ENCODE peak calls at places on chromosome 6, in six cellular contexts. X is islet precursor cell; G is EH; Y is effector CD4-positive, alpha-beta T cell; B is RPMI7951; A is iPS-NIHi11. E is an unnamed sample.

GRCh38 chr6:165742047-165742446 is 79.0 kb upstream of the PDE10A start:
- DNase-seq in G (no peak), X (no peak), A (no peak), B (no peak), Y (no peak), E (no peak)

GRCh38 chr6:145406733-145407256 is 328.5 kb downstream of the EPM2A start:
- DNase-seq in A (no peak), Y (no peak), X (no peak), G (no peak), B (no peak), E (peak)

GRCh38 chr6:136371951-136372350 is 82.3 kb upstream of the BCLAF1 start:
- DNase-seq in B (peak), G (no peak), A (no peak), Y (no peak), X (no peak), E (no peak)

GRCh38 chr6:32108094-32108627 is 977 bp downstream of the TNXB start:
- DNase-seq in X (no peak), G (peak), B (peak), Y (no peak), A (no peak), E (no peak)

GRCh38 chr6:47439348-47439668 is 38.3 kb upstream of the CD2AP start:
- DNase-seq in A (no peak), Y (no peak), B (no peak), X (no peak), G (no peak), E (no peak)

GRCh38 chr6:120735641-120736040 is 598.6 kb downstream of the TBC1D32 start:
- DNase-seq in A (no peak), Y (no peak), G (no peak), B (no peak), X (no peak), E (no peak)

GRCh38 chr6:36265744-36266143 is 4.1 kb upstream of the PNPLA1 start:
- DNase-seq in G (no peak), Y (no peak), B (no peak), X (no peak), A (no peak), E (no peak)

GRCh38 chr6:90286884-90287488 is 9.7 kb downstream of the BACH2 start:
- DNase-seq in A (peak), G (peak), X (peak), Y (no peak), B (peak), E (peak)

GRCh38 chr6:94272327-94272726 is 853.0 kb upstream of the EPHA7 start:
- DNase-seq in X (peak), A (peak), Y (no peak), G (no peak), B (no peak), E (no peak)

GRCh38 chr6:44738652-44739141 is 351.2 kb downstream of the CDC5L start:
- DNase-seq in B (peak), A (no peak), X (peak), G (peak), Y (no peak), E (no peak)

GRCh38 chr6:29757282-29757681 is 34.0 kb downstream of the HLA-F start:
- DNase-seq in X (peak), B (no peak), Y (no peak), A (no peak), G (no peak), E (no peak)

GRCh38 chr6:34234667-34235604 is 1.7 kb upstream of the HMGA1 start:
- DNase-seq in Y (peak), B (no peak), A (peak), G (no peak), X (peak), E (no peak)

GRCh38 chr6:122207794-122208193 is 191.7 kb upstream of the HSF2 start:
- DNase-seq in X (no peak), G (no peak), Y (no peak), A (no peak), B (no peak), E (no peak)

GRCh38 chr6:107114872-107115694 is at the start of gene BEND3:
- DNase-seq in X (peak), A (peak), Y (peak), G (peak), B (no peak), E (peak)

GRCh38 chr6:75930954-75931689 is 141.3 kb downstream of the IMPG1 start:
- DNase-seq in G (peak), Y (no peak), B (no peak), A (no peak), X (no peak), E (no peak)

GRCh38 chr6:2158596-2159271 is 86.7 kb downstream of the GMDS start:
- DNase-seq in Y (no peak), A (peak), X (peak), G (peak), B (peak), E (peak)

GRCh38 chr6:47321582-47321981 is 11.9 kb upstream of the TNFRSF21 start:
- DNase-seq in X (no peak), A (no peak), B (peak), Y (no peak), G (no peak), E (no peak)

GRCh38 chr6:79385893-79386292 is 151.3 kb downstream of the LCA5 start:
- DNase-seq in A (no peak), B (no peak), Y (no peak), X (no peak), G (no peak), E (no peak)

GRCh38 chr6:124393536-124393935 is 568.7 kb upstream of the RNF217 start:
- DNase-seq in X (no peak), B (peak), A (no peak), Y (no peak), G (peak), E (no peak)